ENCODE peak calls at places on chromosomes 6 and 20, in four cellular contexts. D, Y, C and U are unnamed samples.

GRCh38 chr6:135046912-135047311 is 7.7 kb downstream of the HBS1L start:
- DNase-seq in Y (no peak), C (no peak), D (no peak), U (no peak)

GRCh38 chr6:129502261-129502660 is 207.7 kb downstream of the ARHGAP18 start:
- DNase-seq in Y (no peak), D (no peak), C (no peak), U (no peak)

GRCh38 chr6:16097382-16098171 is 31.3 kb upstream of the MYLIP start:
- DNase-seq in D (no peak), Y (no peak), C (no peak), U (no peak)

GRCh38 chr20:46214831-46215488 is 93.3 kb downstream of the CDH22 start:
- DNase-seq in D (no peak), Y (no peak), C (no peak), U (peak; percentile 33)

GRCh38 chr6:142152731-142153130 is 5.7 kb downstream of the VTA1 start:
- DNase-seq in D (peak; percentile 13), C (no peak), Y (no peak), U (peak; percentile 70)

GRCh38 chr6:4564746-4565145 is 211.5 kb upstream of the CDYL start:
- DNase-seq in Y (no peak), D (no peak), C (no peak), U (no peak)

GRCh38 chr20:25057234-25058050 is 497 bp downstream of the ACSS1 start:
- DNase-seq in Y (peak; percentile 81), C (peak; percentile 75), D (no peak), U (peak; percentile 63)

GRCh38 chr6:27138837-27139752 is 108.4 kb upstream of the PRSS16 start:
- DNase-seq in Y (peak; percentile 93), D (peak; percentile 79), C (peak; percentile 69), U (no peak)

GRCh38 chr20:37524221-37524700 is 3.2 kb downstream of the NNAT start:
- DNase-seq in C (no peak), Y (no peak), D (no peak), U (no peak)

GRCh38 chr20:12241065-12241464 is 323.4 kb downstream of the BTBD3 start:
- DNase-seq in D (no peak), C (no peak), Y (no peak), U (no peak)

GRCh38 chr20:49278817-49279676 is 1.2 kb upstream of the ZNFX1 start:
- DNase-seq in Y (no peak), C (peak; percentile 55), D (no peak), U (no peak)

GRCh38 chr20:50559856-50560623 is 49.9 kb downstream of the PTPN1 start:
- DNase-seq in C (no peak), D (no peak), Y (no peak), U (no peak)

GRCh38 chr6:52603000-52603795 is 26.3 kb upstream of the TRAM2 start:
- DNase-seq in D (peak; percentile 52), Y (no peak), C (no peak), U (peak; percentile 54)

GRCh38 chr20:47361268-47361665 is 4.8 kb upstream of the ZMYND8 start:
- DNase-seq in D (no peak), Y (no peak), C (no peak), U (no peak)

GRCh38 chr20:62392621-62393164 is 5.8 kb downstream of the RPS21 start:
- DNase-seq in Y (no peak), D (no peak), C (no peak), U (no peak)

GRCh38 chr6:149918151-149918905 is 4.6 kb downstream of the RAET1G start:
- DNase-seq in D (no peak), C (no peak), Y (no peak), U (no peak)

GRCh38 chr6:13943943-13944342 is 19.2 kb downstream of the RNF182 start:
- DNase-seq in Y (no peak), D (no peak), C (no peak), U (no peak)

GRCh38 chr6:122726649-122727048 is 52.9 kb upstream of the FABP7 start:
- DNase-seq in Y (no peak), C (no peak), D (no peak), U (peak; percentile 18)

GRCh38 chr20:2507464-2507863 is 1.3 kb downstream of the ZNF343 start:
- DNase-seq in Y (no peak), D (no peak), C (no peak), U (peak; percentile 19)

GRCh38 chr20:5871720-5872410 is 78.5 kb downstream of the TRMT6 start:
- DNase-seq in D (no peak), Y (no peak), C (no peak), U (no peak)

GRCh38 chr6:138655828-138656227 is 117.7 kb upstream of the CCDC28A start:
- DNase-seq in Y (no peak), D (no peak), C (no peak), U (no peak)

GRCh38 chr6:74073896-74074295 is 377.9 kb downstream of the CD109 start:
- DNase-seq in D (no peak), C (no peak), Y (no peak), U (peak; percentile 50)

GRCh38 chr6:40721252-40721936 is 134.2 kb upstream of the LRFN2 start:
- DNase-seq in C (no peak), Y (no peak), D (no peak), U (no peak)

GRCh38 chr20:62737971-62738881 is 29.6 kb downstream of the NTSR1 start:
- DNase-seq in C (no peak), Y (no peak), D (no peak), U (no peak)

GRCh38 chr6:28922841-28923317 is 906 bp downstream of the TRIM27 start:
- DNase-seq in Y (no peak), D (no peak), C (peak; percentile 38), U (peak; percentile 28)